ENCODE peak calls at places on chromosomes 2 and 18, in nine cellular contexts. One of them, this sample, is unnamed.

GRCh38 chr2:30361751-30362394 is 85.2 kb upstream of the LCLAT1 start:
- DNase-seq in neural crest cell: no peak
- DNase-seq in WTC11: no peak
- DNase-seq in transverse colon: no peak
- DNase-seq in WERI-Rb-1: no peak
- DNase-seq in A549: no peak
- DNase-seq in GM12865: no peak
- DNase-seq in IMR-90: no peak
- DNase-seq in BE2C: no peak
- DNase-seq in this sample: no peak

GRCh38 chr2:216690451-216691209 is 4.7 kb downstream of the IGFBP5 start:
- DNase-seq in WTC11: no peak
- DNase-seq in WERI-Rb-1: no peak
- DNase-seq in neural crest cell: no peak
- DNase-seq in BE2C: no peak
- DNase-seq in A549: no peak
- DNase-seq in GM12865: no peak
- DNase-seq in IMR-90: peak; percentile 66
- DNase-seq in transverse colon: no peak
- DNase-seq in this sample: no peak

GRCh38 chr2:127320586-127321275 is 26.8 kb upstream of the ERCC3 start:
- DNase-seq in A549: no peak
- DNase-seq in transverse colon: no peak
- DNase-seq in GM12865: no peak
- DNase-seq in neural crest cell: no peak
- DNase-seq in IMR-90: peak; percentile 30
- DNase-seq in WTC11: no peak
- DNase-seq in BE2C: no peak
- DNase-seq in WERI-Rb-1: no peak
- DNase-seq in this sample: no peak

GRCh38 chr2:25078171-25079049 is 36.5 kb downstream of the EFR3B start:
- DNase-seq in transverse colon: no peak
- DNase-seq in IMR-90: peak; percentile 91
- DNase-seq in BE2C: no peak
- DNase-seq in A549: peak; percentile 92
- DNase-seq in WERI-Rb-1: no peak
- DNase-seq in neural crest cell: no peak
- DNase-seq in GM12865: no peak
- DNase-seq in WTC11: no peak
- DNase-seq in this sample: no peak

GRCh38 chr2:73227086-73227485 is 6.0 kb downstream of the PRADC1 start:
- DNase-seq in WERI-Rb-1: no peak
- DNase-seq in A549: no peak
- DNase-seq in neural crest cell: no peak
- DNase-seq in IMR-90: no peak
- DNase-seq in WTC11: no peak
- DNase-seq in GM12865: no peak
- DNase-seq in BE2C: no peak
- DNase-seq in transverse colon: no peak
- DNase-seq in this sample: no peak

GRCh38 chr2:159614534-159615186 is 1.7 kb downstream of the BAZ2B start:
- DNase-seq in GM12865: no peak
- DNase-seq in transverse colon: no peak
- DNase-seq in neural crest cell: no peak
- DNase-seq in IMR-90: peak; percentile 67
- DNase-seq in WERI-Rb-1: no peak
- DNase-seq in A549: no peak
- DNase-seq in WTC11: no peak
- DNase-seq in BE2C: no peak
- DNase-seq in this sample: no peak

GRCh38 chr2:38685116-38685735 is 19.3 kb downstream of the GALM start:
- DNase-seq in A549: peak; percentile 95
- DNase-seq in neural crest cell: no peak
- DNase-seq in WTC11: no peak
- DNase-seq in BE2C: peak; percentile 25
- DNase-seq in WERI-Rb-1: no peak
- DNase-seq in GM12865: no peak
- DNase-seq in transverse colon: no peak
- DNase-seq in IMR-90: peak; percentile 41
- DNase-seq in this sample: no peak

GRCh38 chr2:157468931-157469708 is 25.2 kb upstream of the CYTIP start:
- DNase-seq in IMR-90: peak; percentile 71
- DNase-seq in neural crest cell: no peak
- DNase-seq in A549: no peak
- DNase-seq in BE2C: no peak
- DNase-seq in WERI-Rb-1: no peak
- DNase-seq in transverse colon: no peak
- DNase-seq in WTC11: no peak
- DNase-seq in GM12865: peak; percentile 93
- DNase-seq in this sample: peak; percentile 66

GRCh38 chr2:196059491-196059960 is 9.1 kb downstream of the DNAH7 start:
- DNase-seq in WTC11: peak; percentile 24
- DNase-seq in neural crest cell: no peak
- DNase-seq in GM12865: no peak
- DNase-seq in A549: peak; percentile 11
- DNase-seq in IMR-90: no peak
- DNase-seq in BE2C: no peak
- DNase-seq in transverse colon: no peak
- DNase-seq in WERI-Rb-1: no peak
- DNase-seq in this sample: no peak

GRCh38 chr2:20175267-20175666 is 49.7 kb downstream of the SDC1 start:
- DNase-seq in BE2C: no peak
- DNase-seq in transverse colon: no peak
- DNase-seq in neural crest cell: no peak
- DNase-seq in GM12865: no peak
- DNase-seq in WERI-Rb-1: no peak
- DNase-seq in A549: no peak
- DNase-seq in WTC11: no peak
- DNase-seq in IMR-90: no peak
- DNase-seq in this sample: no peak

GRCh38 chr18:55534996-55535395 is 53.0 kb downstream of the TCF4 start:
- DNase-seq in GM12865: no peak
- DNase-seq in IMR-90: no peak
- DNase-seq in neural crest cell: no peak
- DNase-seq in WTC11: no peak
- DNase-seq in transverse colon: no peak
- DNase-seq in BE2C: no peak
- DNase-seq in WERI-Rb-1: no peak
- DNase-seq in A549: no peak
- DNase-seq in this sample: no peak

GRCh38 chr18:55534547-55534946 is 53.4 kb downstream of the TCF4 start:
- DNase-seq in neural crest cell: no peak
- DNase-seq in BE2C: no peak
- DNase-seq in WTC11: no peak
- DNase-seq in transverse colon: no peak
- DNase-seq in GM12865: peak; percentile 63
- DNase-seq in WERI-Rb-1: no peak
- DNase-seq in A549: no peak
- DNase-seq in IMR-90: peak; percentile 51
- DNase-seq in this sample: no peak

GRCh38 chr18:55524353-55525123 is 63.5 kb downstream of the TCF4 start:
- DNase-seq in neural crest cell: no peak
- DNase-seq in IMR-90: no peak
- DNase-seq in transverse colon: no peak
- DNase-seq in WTC11: no peak
- DNase-seq in A549: no peak
- DNase-seq in BE2C: no peak
- DNase-seq in GM12865: no peak
- DNase-seq in WERI-Rb-1: no peak
- DNase-seq in this sample: no peak

DNA sequence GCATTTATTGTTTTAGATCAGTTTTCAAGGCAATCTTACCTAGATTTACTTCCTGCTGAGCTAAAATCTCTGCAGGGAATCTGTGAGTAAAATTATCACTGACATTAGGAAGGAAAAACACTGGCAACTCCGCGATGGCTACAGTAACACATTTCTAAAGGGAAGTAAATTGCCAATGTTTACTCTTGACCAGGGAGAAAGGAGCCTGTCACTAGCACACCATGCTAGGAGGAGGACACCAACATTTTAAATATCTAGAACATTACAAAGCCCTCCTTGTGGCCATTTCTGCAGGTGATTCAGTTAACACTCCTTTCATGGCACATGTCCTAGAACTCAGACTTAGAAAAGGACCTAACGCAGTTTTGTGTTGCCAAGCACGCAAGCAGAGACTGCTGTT is 58.4 kb downstream of the TCF4 start:
- DNase-seq in BE2C: no peak
- DNase-seq in IMR-90: no peak
- DNase-seq in GM12865: no peak
- DNase-seq in A549: no peak
- DNase-seq in WERI-Rb-1: no peak
- DNase-seq in neural crest cell: no peak
- DNase-seq in transverse colon: no peak
- DNase-seq in WTC11: no peak
- DNase-seq in this sample: no peak
- TF ChIP-seq CTCF in BE2C: no peak
- TF ChIP-seq CTCF in IMR-90: no peak
- TF ChIP-seq CTCF in GM12865: no peak
- TF ChIP-seq CTCF in A549: no peak
- TF ChIP-seq CTCF in WERI-Rb-1: no peak
- TF ChIP-seq CTCF in neural crest cell: no peak
- TF ChIP-seq CTCF in transverse colon: no peak
- TF ChIP-seq CTCF in WTC11: no peak
- TF ChIP-seq CTCF in this sample: no peak

GRCh38 chr2:6952116-6952515 is 34.9 kb downstream of the RNF144A start:
- DNase-seq in BE2C: no peak
- DNase-seq in GM12865: no peak
- DNase-seq in WERI-Rb-1: no peak
- DNase-seq in WTC11: no peak
- DNase-seq in neural crest cell: no peak
- DNase-seq in transverse colon: no peak
- DNase-seq in A549: no peak
- DNase-seq in IMR-90: no peak
- DNase-seq in this sample: no peak
- TF ChIP-seq CTCF in BE2C: no peak
- TF ChIP-seq CTCF in GM12865: no peak
- TF ChIP-seq CTCF in WERI-Rb-1: no peak
- TF ChIP-seq CTCF in WTC11: no peak
- TF ChIP-seq CTCF in neural crest cell: no peak
- TF ChIP-seq CTCF in transverse colon: no peak
- TF ChIP-seq CTCF in A549: no peak
- TF ChIP-seq CTCF in IMR-90: no peak
- TF ChIP-seq CTCF in this sample: no peak

DNA sequence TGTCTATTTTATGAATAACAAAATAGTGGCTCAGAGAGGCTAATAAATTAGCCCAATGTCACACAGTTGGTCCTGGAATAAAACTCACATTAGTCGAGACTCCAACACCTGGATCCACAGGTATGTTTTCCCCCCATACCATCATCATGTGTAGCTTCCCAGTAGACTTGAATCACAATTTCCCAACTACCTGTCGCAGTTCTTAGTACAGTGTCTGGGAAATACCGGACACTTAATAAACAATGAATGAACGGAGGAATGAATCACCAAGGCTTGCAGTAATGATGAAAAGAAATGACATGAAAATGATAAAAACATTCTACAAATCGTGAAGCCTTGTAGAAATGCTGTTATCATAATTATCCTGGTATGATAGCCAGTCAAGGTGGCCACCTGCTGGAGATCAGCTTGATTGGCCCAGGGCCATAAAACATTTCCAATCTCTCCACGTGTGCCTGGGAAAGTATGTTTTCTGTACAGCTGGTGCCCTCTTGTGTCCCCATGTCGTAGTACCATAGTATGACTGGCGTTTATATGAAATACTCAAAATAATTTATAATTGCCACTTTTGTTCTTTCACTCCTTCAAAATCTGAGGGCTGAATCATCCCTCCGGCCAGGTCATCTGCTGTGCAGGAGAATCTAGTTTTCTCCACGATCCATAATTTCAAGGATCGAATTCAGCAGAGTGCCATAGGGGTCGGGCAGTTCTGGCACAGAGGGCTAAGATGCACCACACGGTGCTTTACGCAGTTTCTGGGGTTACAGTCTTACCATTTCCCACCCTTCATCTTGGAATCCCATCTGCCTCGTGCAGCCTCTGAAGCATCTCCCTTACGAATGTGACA is 95.4 kb downstream of the LAMA1 start:
- DNase-seq in neural crest cell: no peak
- DNase-seq in transverse colon: peak; percentile 66
- DNase-seq in A549: peak; percentile 73
- DNase-seq in GM12865: peak; percentile 14
- DNase-seq in WERI-Rb-1: peak; percentile 63
- DNase-seq in IMR-90: peak; percentile 43
- DNase-seq in BE2C: peak; percentile 32
- DNase-seq in WTC11: no peak
- DNase-seq in this sample: no peak
- TF ChIP-seq CTCF in neural crest cell: peak; percentile 63
- TF ChIP-seq CTCF in transverse colon: peak; percentile 66
- TF ChIP-seq CTCF in A549: peak; percentile 67
- TF ChIP-seq CTCF in GM12865: peak; percentile 9
- TF ChIP-seq CTCF in WERI-Rb-1: peak; percentile 67
- TF ChIP-seq CTCF in IMR-90: peak; percentile 35
- TF ChIP-seq CTCF in BE2C: peak; percentile 53
- TF ChIP-seq CTCF in WTC11: no peak
- TF ChIP-seq CTCF in this sample: no peak

GRCh38 chr2:197810490-197810889 is 6.1 kb downstream of the PLCL1 start:
- DNase-seq in IMR-90: no peak
- DNase-seq in BE2C: no peak
- DNase-seq in transverse colon: no peak
- DNase-seq in neural crest cell: no peak
- DNase-seq in A549: no peak
- DNase-seq in GM12865: no peak
- DNase-seq in WTC11: no peak
- DNase-seq in WERI-Rb-1: no peak
- DNase-seq in this sample: no peak

GRCh38 chr2:197809064-197809463 is 4.7 kb downstream of the PLCL1 start:
- DNase-seq in WTC11: no peak
- DNase-seq in transverse colon: no peak
- DNase-seq in GM12865: no peak
- DNase-seq in A549: no peak
- DNase-seq in BE2C: no peak
- DNase-seq in IMR-90: no peak
- DNase-seq in neural crest cell: no peak
- DNase-seq in WERI-Rb-1: no peak
- DNase-seq in this sample: no peak

GRCh38 chr2:197810023-197810422 is 5.6 kb downstream of the PLCL1 start:
- DNase-seq in GM12865: no peak
- DNase-seq in WTC11: no peak
- DNase-seq in BE2C: no peak
- DNase-seq in neural crest cell: no peak
- DNase-seq in WERI-Rb-1: no peak
- DNase-seq in transverse colon: no peak
- DNase-seq in A549: no peak
- DNase-seq in IMR-90: no peak
- DNase-seq in this sample: no peak

DNA sequence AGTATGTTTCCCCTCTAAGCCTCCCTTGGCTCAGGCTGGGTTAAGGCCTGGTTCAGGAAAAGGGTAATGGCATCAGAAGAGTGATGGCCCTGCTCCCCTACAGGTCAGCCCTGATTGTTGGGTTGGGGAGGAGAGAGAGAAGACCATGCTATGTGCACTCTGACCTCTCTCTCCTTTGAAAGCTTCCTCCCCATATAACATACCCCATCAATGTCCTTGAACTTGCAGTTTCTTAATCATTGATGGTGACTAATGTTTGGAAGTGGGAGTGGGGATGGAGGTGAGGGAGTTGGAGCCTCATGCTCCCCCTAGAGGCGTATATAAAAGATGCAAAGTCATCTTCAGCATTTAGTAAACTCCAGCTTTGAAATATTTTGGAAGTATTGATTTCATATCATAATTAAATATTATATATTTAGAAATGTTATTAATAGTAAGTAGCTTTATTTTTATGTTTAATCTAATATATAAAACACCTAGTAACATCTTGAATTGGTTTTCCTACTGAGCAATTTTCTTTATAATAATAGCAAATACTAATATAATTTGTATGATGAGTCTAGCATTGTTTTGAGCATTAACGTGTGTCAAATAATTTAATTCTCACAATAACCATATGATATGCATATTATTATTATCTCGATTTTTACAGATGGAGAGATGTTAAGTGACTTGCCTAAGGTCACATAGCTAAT is 8.8 kb downstream of the PLCL1 start:
- DNase-seq in BE2C: no peak
- DNase-seq in A549: peak; percentile 61
- DNase-seq in transverse colon: no peak
- DNase-seq in WTC11: no peak
- DNase-seq in WERI-Rb-1: no peak
- DNase-seq in neural crest cell: no peak
- DNase-seq in IMR-90: peak; percentile 52
- DNase-seq in GM12865: peak; percentile 16
- DNase-seq in this sample: peak; percentile 14
- TF ChIP-seq CTCF in BE2C: peak; percentile 76
- TF ChIP-seq CTCF in A549: peak; percentile 48
- TF ChIP-seq CTCF in transverse colon: peak; percentile 47
- TF ChIP-seq CTCF in WTC11: peak; percentile 54
- TF ChIP-seq CTCF in WERI-Rb-1: peak; percentile 48
- TF ChIP-seq CTCF in neural crest cell: peak; percentile 71
- TF ChIP-seq CTCF in IMR-90: peak; percentile 58
- TF ChIP-seq CTCF in GM12865: peak; percentile 59
- TF ChIP-seq CTCF in this sample: peak; percentile 48

This sample was measured in GM10248.